ENCODE peak calls at places on chromosomes 7 and 10, in eight cellular contexts. M, I, Y, W, C, L, B and V are unnamed samples.

GRCh38 chr7:38374507-38374906 is 101.1 kb upstream of the TARP start:
- DNase-seq in M (peak; percentile 35), I (no peak), Y (no peak), W (no peak), C (peak; percentile 47), L (peak; percentile 77), B (no peak), V (peak; percentile 38)

GRCh38 chr7:150451833-150452431 is 1.5 kb downstream of the GIMAP8 start:
- DNase-seq in M (no peak), I (no peak), Y (no peak), W (no peak), C (no peak), L (no peak), B (no peak), V (no peak)

GRCh38 chr10:120328647-120329046 is 128.4 kb upstream of the PLPP4 start:
- DNase-seq in M (no peak), I (no peak), Y (no peak), W (no peak), C (peak; percentile 1), L (peak; percentile 2), B (no peak), V (no peak)

GRCh38 chr7:47786557-47787248 is 161.6 kb downstream of the PKD1L1 start:
- DNase-seq in M (peak; percentile 14), I (peak; percentile 91), Y (no peak), W (peak; percentile 98), C (peak; percentile 99), L (peak; percentile 97), B (no peak), V (peak; percentile 59)

GRCh38 chr7:140670343-140670935 is 2.3 kb upstream of the ADCK2 start:
- DNase-seq in M (no peak), I (no peak), Y (no peak), W (no peak), C (no peak), L (no peak), B (no peak), V (no peak)

GRCh38 chr7:137985897-137986251 is 16.0 kb downstream of the CREB3L2 start:
- DNase-seq in M (no peak), I (no peak), Y (no peak), W (no peak), C (no peak), L (no peak), B (peak; percentile 78), V (no peak)

GRCh38 chr7:43647772-43648643 is 65.1 kb downstream of the STK17A start:
- DNase-seq in M (peak; percentile 42), I (peak; percentile 67), Y (peak; percentile 64), W (peak; percentile 94), C (peak; percentile 99), L (peak; percentile 99), B (no peak), V (peak; percentile 76)

GRCh38 chr10:13528875-13529713 is at the start of gene BEND7:
- DNase-seq in M (peak; percentile 41), I (no peak), Y (no peak), W (no peak), C (peak; percentile 13), L (peak; percentile 69), B (no peak), V (no peak)

GRCh38 chr10:50325449-50326188 is 74.3 kb upstream of the ASAH2 start:
- DNase-seq in M (peak; percentile 16), I (peak; percentile 41), Y (no peak), W (peak; percentile 95), C (peak; percentile 99), L (peak; percentile 86), B (no peak), V (peak; percentile 13)

GRCh38 chr7:7438851-7439250 is 96.8 kb downstream of the COL28A1 start:
- DNase-seq in M (no peak), I (peak; percentile 87), Y (no peak), W (peak; percentile 98), C (peak; percentile 99), L (peak; percentile 87), B (no peak), V (no peak)

GRCh38 chr7:149237502-149237901 is 1.9 kb upstream of the ZNF212 start:
- DNase-seq in M (no peak), I (no peak), Y (no peak), W (no peak), C (no peak), L (no peak), B (no peak), V (no peak)

GRCh38 chr10:84076540-84077195 is 62.6 kb upstream of the GHITM start:
- DNase-seq in M (no peak), I (no peak), Y (no peak), W (no peak), C (peak; percentile 1), L (peak; percentile 69), B (no peak), V (no peak)